ENCODE peak calls at places on chromosomes 16 and 17, in six cellular contexts. One of them, this sample, is unnamed.

GRCh38 chr16:85391769-85392583 is 221.1 kb upstream of the GSE1 start:
- DNase-seq in cardiac fibroblast: no peak
- DNase-seq in foreskin fibroblast: no peak
- DNase-seq in WTC11: peak; percentile 4
- DNase-seq in cardiac muscle cell: no peak
- DNase-seq in A673: no peak
- DNase-seq in this sample: no peak

GRCh38 chr16:32116080-32116479 is 137.0 kb upstream of the TP53TG3D start:
- DNase-seq in A673: no peak
- DNase-seq in cardiac fibroblast: no peak
- DNase-seq in foreskin fibroblast: peak; percentile 0
- DNase-seq in WTC11: no peak
- DNase-seq in cardiac muscle cell: no peak
- DNase-seq in this sample: no peak

GRCh38 chr17:78484300-78485159 is 92.7 kb downstream of the DNAH17 start:
- DNase-seq in A673: peak; percentile 72
- DNase-seq in cardiac fibroblast: no peak
- DNase-seq in foreskin fibroblast: no peak
- DNase-seq in cardiac muscle cell: peak; percentile 32
- DNase-seq in WTC11: peak; percentile 81
- DNase-seq in this sample: peak; percentile 18

GRCh38 chr16:48971571-48972071 is 310.0 kb downstream of the CBLN1 start:
- DNase-seq in cardiac muscle cell: no peak
- DNase-seq in foreskin fibroblast: no peak
- DNase-seq in cardiac fibroblast: no peak
- DNase-seq in WTC11: no peak
- DNase-seq in A673: peak; percentile 42
- DNase-seq in this sample: no peak

GRCh38 chr17:58047751-58048150 is 35.5 kb upstream of the DYNLL2 start:
- DNase-seq in A673: no peak
- DNase-seq in foreskin fibroblast: peak; percentile 18
- DNase-seq in WTC11: no peak
- DNase-seq in cardiac muscle cell: no peak
- DNase-seq in cardiac fibroblast: no peak
- DNase-seq in this sample: no peak

GRCh38 chr16:29806641-29807425 is 504 bp downstream of the MAZ start:
- DNase-seq in foreskin fibroblast: no peak
- DNase-seq in A673: peak; percentile 86
- DNase-seq in cardiac fibroblast: no peak
- DNase-seq in WTC11: peak; percentile 68
- DNase-seq in cardiac muscle cell: peak; percentile 62
- DNase-seq in this sample: peak; percentile 49

GRCh38 chr16:88381820-88382451 is 823 bp upstream of the ZNF469 start:
- DNase-seq in cardiac muscle cell: peak; percentile 12
- DNase-seq in foreskin fibroblast: no peak
- DNase-seq in WTC11: peak; percentile 60
- DNase-seq in cardiac fibroblast: no peak
- DNase-seq in A673: no peak
- DNase-seq in this sample: no peak

GRCh38 chr17:41647940-41648410 is 23.6 kb upstream of the KRT17 start:
- DNase-seq in A673: peak; percentile 83
- DNase-seq in cardiac fibroblast: peak; percentile 68
- DNase-seq in WTC11: peak; percentile 99
- DNase-seq in foreskin fibroblast: peak; percentile 47
- DNase-seq in cardiac muscle cell: peak; percentile 90
- DNase-seq in this sample: peak; percentile 99

GRCh38 chr16:52812945-52813556 is 239.6 kb downstream of the CHD9NB start:
- DNase-seq in A673: peak; percentile 97
- DNase-seq in foreskin fibroblast: peak; percentile 18
- DNase-seq in WTC11: no peak
- DNase-seq in cardiac muscle cell: no peak
- DNase-seq in cardiac fibroblast: peak; percentile 50
- DNase-seq in this sample: no peak

GRCh38 chr17:63774982-63775290 is 966 bp downstream of the DDX42 start:
- DNase-seq in foreskin fibroblast: no peak
- DNase-seq in A673: no peak
- DNase-seq in cardiac muscle cell: no peak
- DNase-seq in WTC11: no peak
- DNase-seq in cardiac fibroblast: peak; percentile 20
- DNase-seq in this sample: no peak

DNA sequence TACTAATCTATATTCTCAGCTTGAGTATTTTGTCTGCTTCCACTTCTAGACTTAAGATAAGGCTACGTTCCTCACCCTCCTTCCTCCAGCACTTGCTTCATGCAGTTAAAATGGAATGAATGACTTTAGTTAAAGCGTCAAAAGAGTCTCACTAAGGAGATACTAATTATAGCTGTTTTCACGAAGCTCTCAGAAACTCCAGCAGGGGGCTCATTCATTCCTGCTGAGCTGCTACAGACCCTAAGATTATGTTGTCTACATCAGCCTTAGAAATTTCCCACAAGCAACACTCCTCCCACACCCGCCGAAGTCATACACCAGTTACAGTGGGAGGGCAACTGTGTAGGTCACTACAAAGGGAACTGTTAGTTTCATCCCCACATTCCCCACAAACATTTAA is 57.0 kb upstream of the KIFC3 start:
- DNase-seq in cardiac fibroblast: peak; percentile 52
- DNase-seq in cardiac muscle cell: peak; percentile 77
- DNase-seq in A673: peak; percentile 97
- DNase-seq in WTC11: peak; percentile 41
- DNase-seq in foreskin fibroblast: no peak
- DNase-seq in this sample: no peak
- TF ChIP-seq CTCF in cardiac fibroblast: peak; percentile 40
- TF ChIP-seq CTCF in cardiac muscle cell: peak; percentile 54
- TF ChIP-seq CTCF in A673: peak; percentile 66
- TF ChIP-seq CTCF in WTC11: no peak
- TF ChIP-seq CTCF in foreskin fibroblast: peak; percentile 39
- TF ChIP-seq CTCF in this sample: peak; percentile 55

DNA sequence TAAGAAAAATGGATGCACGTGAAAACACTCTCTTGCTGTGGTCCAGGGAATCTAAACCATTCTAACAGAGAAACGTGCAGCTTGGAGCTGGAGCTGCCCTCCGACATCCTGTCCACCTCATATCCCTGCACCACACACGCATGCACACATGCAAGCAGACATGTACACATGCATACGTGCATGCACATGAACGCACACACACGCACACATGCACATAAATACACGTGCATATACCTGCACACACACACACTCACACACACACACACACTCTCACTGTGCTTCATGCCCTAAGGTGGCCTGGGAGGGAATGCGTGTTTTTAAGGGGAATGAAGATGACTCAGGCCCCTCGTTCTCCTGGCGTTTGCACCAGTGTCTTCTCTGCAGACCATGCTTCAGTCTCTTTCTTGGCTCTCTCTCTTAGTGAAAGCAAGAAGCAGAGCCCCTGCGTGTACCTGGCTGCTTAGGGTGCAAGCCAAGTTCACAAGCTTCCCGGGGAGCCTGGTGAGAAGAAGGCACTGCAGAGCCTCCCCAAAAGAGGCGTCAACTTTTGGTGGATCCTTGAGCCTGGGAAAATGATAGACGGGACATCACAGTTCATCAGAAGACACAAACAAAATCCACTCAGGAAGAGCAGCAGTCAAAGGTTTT is 72.8 kb downstream of the GOSR1 start:
- DNase-seq in A673: no peak
- DNase-seq in WTC11: no peak
- DNase-seq in foreskin fibroblast: no peak
- DNase-seq in cardiac fibroblast: no peak
- DNase-seq in cardiac muscle cell: no peak
- DNase-seq in this sample: no peak
- TF ChIP-seq CTCF in A673: no peak
- TF ChIP-seq CTCF in WTC11: no peak
- TF ChIP-seq CTCF in foreskin fibroblast: no peak
- TF ChIP-seq CTCF in cardiac fibroblast: no peak
- TF ChIP-seq CTCF in cardiac muscle cell: no peak
- TF ChIP-seq CTCF in this sample: no peak

GRCh38 chr16:2529061-2529931 is 1.9 kb downstream of the CEMP1 start:
- DNase-seq in foreskin fibroblast: no peak
- DNase-seq in cardiac muscle cell: no peak
- DNase-seq in cardiac fibroblast: no peak
- DNase-seq in A673: peak; percentile 37
- DNase-seq in WTC11: no peak
- DNase-seq in this sample: no peak
- TF ChIP-seq CTCF in foreskin fibroblast: peak; percentile 4
- TF ChIP-seq CTCF in cardiac muscle cell: no peak
- TF ChIP-seq CTCF in cardiac fibroblast: no peak
- TF ChIP-seq CTCF in A673: no peak
- TF ChIP-seq CTCF in WTC11: no peak
- TF ChIP-seq CTCF in this sample: peak; percentile 19

GRCh38 chr17:28572294-28573099 is 1.2 kb upstream of the PIGS start:
- DNase-seq in WTC11: no peak
- DNase-seq in cardiac fibroblast: no peak
- DNase-seq in foreskin fibroblast: no peak
- DNase-seq in A673: no peak
- DNase-seq in cardiac muscle cell: no peak
- DNase-seq in this sample: no peak

GRCh38 chr17:28575126-28575795 is 1.4 kb downstream of the ALDOC start:
- DNase-seq in WTC11: no peak
- DNase-seq in cardiac muscle cell: no peak
- DNase-seq in foreskin fibroblast: no peak
- DNase-seq in A673: no peak
- DNase-seq in cardiac fibroblast: peak; percentile 23
- DNase-seq in this sample: no peak

GRCh38 chr17:28573521-28573920 is 2.2 kb upstream of the PIGS start:
- DNase-seq in foreskin fibroblast: no peak
- DNase-seq in A673: no peak
- DNase-seq in cardiac muscle cell: no peak
- DNase-seq in WTC11: no peak
- DNase-seq in cardiac fibroblast: no peak
- DNase-seq in this sample: no peak

GRCh38 chr17:28573966-28574480 is 2.7 kb downstream of the ALDOC start:
- DNase-seq in A673: no peak
- DNase-seq in WTC11: no peak
- DNase-seq in cardiac muscle cell: no peak
- DNase-seq in foreskin fibroblast: no peak
- DNase-seq in cardiac fibroblast: no peak
- DNase-seq in this sample: no peak

DNA sequence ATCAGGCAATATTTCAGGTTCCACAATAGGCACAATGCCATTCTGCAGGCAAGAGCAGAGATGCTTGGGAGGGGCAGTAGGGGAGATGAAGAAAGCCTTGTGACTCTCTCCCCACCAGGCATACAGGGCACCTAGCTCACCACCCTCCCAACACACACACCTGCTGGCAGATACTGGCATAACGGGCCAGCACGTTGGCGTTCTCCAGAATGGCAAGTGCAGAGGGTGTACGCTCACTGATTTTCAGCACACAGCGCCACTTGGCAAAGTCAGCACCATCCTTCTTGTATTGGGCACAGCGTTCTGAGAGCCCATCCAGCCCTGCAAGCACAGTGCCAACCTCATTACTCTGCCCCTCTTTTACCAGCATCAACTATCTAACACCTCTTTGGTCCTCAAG is 2.2 kb downstream of the ALDOC start:
- DNase-seq in WTC11: no peak
- DNase-seq in A673: no peak
- DNase-seq in cardiac muscle cell: no peak
- DNase-seq in foreskin fibroblast: no peak
- DNase-seq in cardiac fibroblast: no peak
- DNase-seq in this sample: no peak
- TF ChIP-seq CTCF in WTC11: no peak
- TF ChIP-seq CTCF in A673: no peak
- TF ChIP-seq CTCF in cardiac muscle cell: no peak
- TF ChIP-seq CTCF in foreskin fibroblast: no peak
- TF ChIP-seq CTCF in cardiac fibroblast: no peak
- TF ChIP-seq CTCF in this sample: peak; percentile 19

DNA sequence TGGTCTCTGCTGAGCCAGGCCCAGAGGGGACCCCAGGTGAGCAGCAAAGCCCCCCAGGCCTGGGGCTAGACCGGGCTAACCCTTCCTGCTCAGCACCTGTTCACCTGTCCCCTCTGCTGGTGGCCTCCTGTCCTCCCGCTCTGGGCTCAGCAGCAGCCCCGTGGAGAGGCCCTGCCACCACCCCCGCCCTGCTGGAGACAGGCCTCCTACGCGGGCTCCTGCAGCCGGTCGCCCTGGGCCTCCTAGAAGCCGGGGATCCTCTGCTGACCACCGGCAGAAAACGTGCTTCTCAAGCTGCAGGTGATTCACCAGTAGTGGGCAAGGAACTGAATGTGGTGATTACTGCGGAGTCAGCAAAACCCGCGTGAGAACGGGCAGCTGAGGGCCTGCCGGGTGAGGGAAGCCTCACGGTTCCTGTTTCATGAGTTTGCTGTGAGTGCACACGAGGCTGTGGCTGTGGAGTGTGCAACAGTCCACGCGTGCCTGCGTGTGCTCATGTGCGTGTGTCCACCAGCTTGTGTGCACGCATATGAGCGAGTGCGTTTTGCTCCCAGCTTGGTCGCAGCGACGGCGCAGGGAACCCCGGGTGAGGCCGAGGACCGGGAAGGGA is 792 bp downstream of the SECTM1 start:
- DNase-seq in cardiac muscle cell: no peak
- DNase-seq in cardiac fibroblast: peak; percentile 32
- DNase-seq in WTC11: no peak
- DNase-seq in foreskin fibroblast: peak; percentile 37
- DNase-seq in A673: no peak
- DNase-seq in this sample: no peak
- TF ChIP-seq CTCF in cardiac muscle cell: no peak
- TF ChIP-seq CTCF in cardiac fibroblast: no peak
- TF ChIP-seq CTCF in WTC11: no peak
- TF ChIP-seq CTCF in foreskin fibroblast: no peak
- TF ChIP-seq CTCF in A673: no peak
- TF ChIP-seq CTCF in this sample: no peak

DNA sequence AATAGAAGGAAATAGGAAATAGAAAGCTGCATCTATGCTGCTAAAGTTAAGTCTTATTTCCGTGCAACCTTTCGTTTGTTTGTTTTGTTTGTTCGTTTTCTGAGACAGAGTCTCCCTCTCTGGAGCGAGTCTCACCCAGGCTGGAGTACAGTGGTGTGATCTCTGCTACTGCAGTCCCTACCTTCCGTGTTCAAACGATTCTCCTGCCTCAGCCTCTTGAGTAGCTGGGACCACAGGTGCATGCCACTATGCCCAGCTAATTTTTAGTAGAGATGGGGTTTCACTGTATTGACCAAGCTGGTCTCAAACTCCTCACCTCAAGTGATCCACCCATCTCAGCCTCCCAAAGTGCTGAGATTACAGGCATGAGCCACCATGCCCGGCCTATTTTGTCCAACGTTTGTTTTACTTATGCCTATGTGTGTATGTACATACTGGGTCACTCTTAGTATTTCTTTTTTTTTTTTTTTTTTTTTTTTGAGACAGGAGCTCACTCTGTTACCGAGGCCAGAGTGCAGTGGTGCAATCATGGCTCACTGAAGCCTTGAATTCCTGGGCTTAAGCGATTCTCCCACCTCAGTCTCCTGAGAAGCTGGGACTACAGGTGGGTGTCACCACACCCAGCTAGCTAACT is 16.8 kb downstream of the BMERB1 start:
- DNase-seq in cardiac fibroblast: no peak
- DNase-seq in WTC11: no peak
- DNase-seq in foreskin fibroblast: no peak
- DNase-seq in A673: no peak
- DNase-seq in cardiac muscle cell: no peak
- DNase-seq in this sample: no peak
- TF ChIP-seq CTCF in cardiac fibroblast: no peak
- TF ChIP-seq CTCF in WTC11: no peak
- TF ChIP-seq CTCF in foreskin fibroblast: no peak
- TF ChIP-seq CTCF in A673: no peak
- TF ChIP-seq CTCF in cardiac muscle cell: no peak
- TF ChIP-seq CTCF in this sample: no peak

This sample was measured in neural crest cell.